ENCODE peak calls at places on chromosomes 13 and 19, in nine cellular contexts. A is heart left ventricle; Z is PC-9; Y is effector memory CD4-positive, alpha-beta T cell; V is uterus; I is left lung; W is left ventricle myocardium inferior; L is cardiac muscle cell; C is psoas muscle. J is an unnamed sample. For H3K4me1, the result is how much of the 10 kb centered on the place peaks cover.

GRCh38 chr13:112710855-112711527 is 21.2 kb downstream of the ATP11A start:
- DNase-seq in C (peak), I (peak), L (no peak), Y (no peak), A (no peak), W (peak), Z (no peak), V (peak), J (no peak)

GRCh38 chr13:21434588-21434987 is 24.5 kb downstream of the ZDHHC20 start:
- DNase-seq in A (no peak), Z (no peak), W (no peak), V (no peak), I (no peak), L (no peak), C (no peak), Y (no peak), J (no peak)

GRCh38 chr13:87999141-87999765 is 328.1 kb downstream of the SLITRK5 start:
- DNase-seq in L (no peak), C (no peak), A (no peak), Y (no peak), I (no peak), V (no peak), W (no peak), Z (peak), J (no peak)

GRCh38 chr13:80458546-80458945 is 117.6 kb upstream of the SPRY2 start:
- DNase-seq in A (no peak), L (no peak), I (no peak), C (no peak), V (no peak), Z (no peak), Y (no peak), W (no peak), J (no peak)

GRCh38 chr19:29539131-29539530 is 13.3 kb downstream of the VSTM2B start:
- DNase-seq in A (no peak), L (no peak), Z (no peak), V (no peak), W (no peak), I (peak), C (no peak), Y (no peak), J (no peak)

GRCh38 chr19:42135836-42136235 is 3.6 kb upstream of the POU2F2 start:
- DNase-seq in I (no peak), A (no peak), Y (no peak), C (no peak), W (no peak), V (no peak), L (no peak), Z (no peak), J (no peak)

GRCh38 chr19:54208784-54209057 is 8.1 kb downstream of the RPS9 start:
- DNase-seq in Z (no peak), A (no peak), V (no peak), Y (no peak), L (no peak), C (no peak), W (no peak), I (no peak), J (no peak)

GRCh38 chr19:38229585-38230073 is 5.6 kb upstream of the DPF1 start:
- DNase-seq in V (no peak), W (peak), Y (peak), A (peak), I (no peak), C (peak), L (peak), Z (peak), J (peak)

GRCh38 chr13:111589992-111590391 is 269.6 kb downstream of the TEX29 start:
- DNase-seq in A (no peak), L (no peak), W (no peak), I (no peak), Y (no peak), V (no peak), Z (no peak), C (no peak), J (no peak)

GRCh38 chr19:35269425-35270117 is 809 bp downstream of the USF2 start:
- DNase-seq in C (peak), W (peak), Y (peak), V (peak), Z (peak), I (peak), L (peak), A (peak), J (peak)

GRCh38 chr13:108742681-108743080 is 113.3 kb downstream of the MYO16 start:
- DNase-seq in Y (no peak), L (no peak), W (no peak), C (no peak), I (no peak), V (no peak), A (no peak), Z (no peak), J (no peak)

GRCh38 chr19:6288737-6289136 is 9.0 kb upstream of the MLLT1 start:
- DNase-seq in Z (no peak), L (no peak), V (no peak), W (no peak), C (no peak), A (no peak), Y (no peak), I (no peak), J (no peak)

GRCh38 chr19:3150739-3151329 is 15.0 kb downstream of the GNA15 start:
- DNase-seq in Z (no peak), A (no peak), Y (no peak), V (no peak), L (no peak), W (no peak), C (no peak), I (no peak), J (no peak)

GRCh38 chr13:39501711-39502324 is 101.2 kb downstream of the LHFPL6 start:
- DNase-seq in C (no peak), I (peak), W (peak), Y (no peak), Z (no peak), V (no peak), L (peak), A (peak), J (no peak)

GRCh38 chr19:5116292-5116691 is 147.4 kb downstream of the KDM4B start:
- DNase-seq in Y (no peak), A (no peak), C (no peak), V (no peak), L (no peak), W (no peak), I (no peak), Z (no peak), J (no peak)

GRCh38 chr19:56309511-56310185 is 5.0 kb downstream of the ZSCAN5A start:
- DNase-seq in V (no peak), W (peak), Z (peak), L (peak), C (peak), Y (peak), A (peak), I (peak), J (peak)

GRCh38 chr13:101529419-101529818 is 76.9 kb downstream of the ITGBL1 start:
- DNase-seq in Z (no peak), C (no peak), I (no peak), A (no peak), V (no peak), W (no peak), L (no peak), Y (no peak), J (peak)

GRCh38 chr13:73326215-73326558 is 267.4 kb downstream of the KLF5 start:
- DNase-seq in W (no peak), V (no peak), Z (no peak), I (no peak), L (no peak), Y (no peak), C (no peak), A (no peak), J (no peak)

GRCh38 chr13:36981156-36981743 is 17.9 kb downstream of the ALG5 start:
- DNase-seq in V (no peak), C (no peak), W (no peak), A (no peak), Y (no peak), Z (no peak), I (no peak), L (peak), J (no peak)

GRCh38 chr19:18385675-18386542 is at the start of gene GDF15:
- DNase-seq in L (peak), I (peak), V (peak), Y (no peak), Z (peak), C (peak), W (peak), A (peak), J (peak)

GRCh38 chr13:20353973-20354372 is 121.9 kb upstream of the GJB6 start:
- DNase-seq in C (no peak), W (no peak), Y (no peak), I (no peak), V (no peak), A (no peak), L (no peak), Z (no peak), J (no peak)

GRCh38 chr19:17486545-17486944 is 16.2 kb downstream of the SLC27A1 start:
- DNase-seq in W (no peak), A (no peak), Z (no peak), L (no peak), V (no peak), Y (no peak), C (no peak), I (no peak), J (no peak)

GRCh38 chr13:30743319-30744055 is 8.1 kb downstream of the ALOX5AP start:
- DNase-seq in L (no peak), I (no peak), V (peak), Z (peak), W (no peak), A (no peak), Y (no peak), C (peak), J (peak)

GRCh38 chr19:11067356-11068113 is 21.7 kb upstream of the LDLR start:
- DNase-seq in I (no peak), C (no peak), L (no peak), V (no peak), A (no peak), W (no peak), Y (no peak), Z (no peak), J (no peak)

GRCh38 chr19:3499738-3500428 is 591 bp downstream of the DOHH start:
- DNase-seq in A (no peak), L (no peak), I (no peak), Y (no peak), Z (no peak), C (no peak), V (no peak), W (no peak), J (no peak)

GRCh38 chr13:114087430-114087829 is 45.0 kb downstream of the RASA3 start:
- DNase-seq in Y (no peak), V (peak), L (no peak), I (no peak), C (peak), A (peak), Z (no peak), W (no peak), J (no peak)

GRCh38 chr19:44575116-44575700 is 38.2 kb upstream of the IGSF23 start:
- DNase-seq in L (no peak), Y (no peak), Z (no peak), V (no peak), C (no peak), W (no peak), I (no peak), A (no peak), J (no peak)

GRCh38 chr13:46858163-46858562 is 38.7 kb downstream of the HTR2A start:
- DNase-seq in W (no peak), A (no peak), Y (no peak), Z (no peak), L (no peak), V (no peak), I (no peak), C (no peak), J (no peak)

GRCh38 chr19:616276-616675 is 17.1 kb downstream of the POLRMT start:
- DNase-seq in L (no peak), I (no peak), Z (no peak), Y (no peak), V (no peak), W (no peak), C (no peak), A (no peak), J (no peak)
- H3K4me1 ChIP-seq in L (under half), I (under half), Z (under half), Y (under half), V (under half), W (under half), C (under half), A (under half), J (under half)

GRCh38 chr19:48398329-48399235 is 5.1 kb downstream of the GRIN2D start:
- DNase-seq in Z (peak), C (peak), V (no peak), W (peak), I (peak), A (peak), Y (peak), L (peak), J (peak)
- H3K4me3 ChIP-seq in Z (peak), C (peak), V (peak), W (peak), I (peak), A (no peak), Y (peak), L (peak), J (no peak)

DNA sequence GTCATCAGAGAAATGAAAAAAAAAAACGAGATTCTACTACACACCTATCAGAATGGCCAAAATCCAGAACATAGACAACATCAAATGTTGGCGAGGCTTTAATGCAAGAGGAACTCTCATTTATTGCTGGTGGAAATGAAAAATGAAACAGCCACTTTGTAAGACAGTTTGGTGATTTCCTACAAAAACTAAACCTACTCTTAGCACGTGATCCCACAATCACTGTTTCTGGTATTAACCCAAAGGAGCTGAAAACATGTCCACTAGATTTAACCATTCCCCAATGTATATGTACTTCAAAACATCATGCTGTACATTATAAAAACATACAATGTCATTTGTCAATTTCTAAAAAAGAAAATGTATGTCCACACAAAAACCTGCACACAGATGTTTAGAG is 13.0 kb downstream of the MYCBP2 start:
- DNase-seq in A (no peak), V (no peak), W (no peak), C (no peak), L (no peak), Y (no peak), Z (no peak), I (no peak), J (no peak)
- H3K4me1 ChIP-seq in A (under half), V (under half), W (half or more), C (under half), L (under half), Y (under half), Z (under half), I (under half), J (under half)

GRCh38 chr19:15223649-15224371 is 8.4 kb downstream of the EPHX3 start:
- DNase-seq in Z (no peak), W (no peak), Y (no peak), A (no peak), C (no peak), V (no peak), L (no peak), I (no peak), J (no peak)
- H3K4me3 ChIP-seq in Z (no peak), W (peak), Y (peak), A (peak), C (peak), V (peak), L (peak), I (peak), J (peak)

GRCh38 chr19:46900341-46900740 is 39.5 kb downstream of the ARHGAP35 start:
- DNase-seq in Z (no peak), L (no peak), A (no peak), C (no peak), Y (no peak), I (no peak), V (no peak), W (no peak), J (no peak)

GRCh38 chr19:46904114-46905060 is 43.6 kb downstream of the ARHGAP35 start:
- DNase-seq in L (no peak), V (peak), W (peak), I (no peak), Z (no peak), Y (no peak), C (peak), A (peak), J (no peak)

GRCh38 chr19:46903458-46903857 is 42.7 kb downstream of the ARHGAP35 start:
- DNase-seq in L (no peak), A (no peak), C (no peak), Y (no peak), V (no peak), I (no peak), W (no peak), Z (no peak), J (no peak)

GRCh38 chr19:46901701-46902401 is 41.1 kb downstream of the ARHGAP35 start:
- DNase-seq in C (no peak), L (no peak), I (no peak), A (no peak), Y (no peak), V (no peak), Z (no peak), W (no peak), J (no peak)

GRCh38 chr19:46902402-46902766 is 41.6 kb downstream of the ARHGAP35 start:
- DNase-seq in A (no peak), V (no peak), Z (peak), I (no peak), W (no peak), C (no peak), L (no peak), Y (no peak), J (no peak)
- H3K4me1 ChIP-seq in A (half or more), V (under half), Z (half or more), I (under half), W (half or more), C (half or more), L (under half), Y (under half), J (under half)

DNA sequence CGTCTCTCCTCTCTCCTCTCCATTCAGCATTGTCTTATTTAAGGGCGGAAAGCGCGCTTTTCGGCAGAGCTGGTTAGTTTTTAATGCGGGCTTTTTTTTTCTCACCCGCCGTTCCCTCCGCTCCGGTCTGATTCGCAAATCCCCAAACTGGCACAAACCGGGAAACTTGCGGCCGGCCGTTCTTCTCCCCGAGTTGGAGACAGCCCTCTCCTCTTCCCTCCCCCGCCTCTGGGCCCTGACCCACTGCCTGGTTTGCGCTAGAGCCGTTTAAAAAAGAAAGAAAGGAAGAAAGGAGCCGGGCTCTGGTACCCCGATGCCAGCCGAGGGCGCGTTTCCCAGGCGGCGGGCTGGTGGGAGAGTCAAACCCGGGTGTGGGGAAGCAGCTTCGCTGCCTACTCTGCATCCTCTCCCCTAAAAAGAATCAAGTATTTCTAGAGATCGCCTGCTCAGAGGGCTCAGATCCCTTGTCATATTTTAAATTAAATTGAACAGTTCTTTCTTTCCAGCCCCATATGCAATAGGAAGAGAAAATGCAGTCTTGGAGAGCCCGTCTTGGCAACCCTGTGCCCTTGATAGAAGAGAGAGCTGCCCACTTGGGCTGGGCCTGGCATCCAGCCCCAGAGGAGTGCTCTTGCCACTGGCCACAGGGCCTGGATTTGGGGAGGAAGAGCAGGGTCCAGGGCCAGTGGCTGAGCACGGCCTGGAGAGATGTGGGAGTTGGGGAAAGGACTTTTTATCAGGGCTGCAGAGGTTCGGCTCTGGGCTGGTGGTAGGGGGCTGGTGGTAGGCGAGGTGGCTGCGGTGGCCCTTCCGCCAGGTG is 19.0 kb downstream of the NFIX start:
- DNase-seq in C (peak), L (no peak), Z (no peak), A (no peak), V (peak), W (no peak), Y (no peak), I (no peak), J (no peak)
- H3K4me3 ChIP-seq in C (peak), L (no peak), Z (no peak), A (no peak), V (peak), W (peak), Y (peak), I (peak), J (peak)